ENCODE peak calls at places on chromosomes 6 and 20, in five cellular contexts. H is A549, N is fibroblast of pulmonary artery, R is AG04450, A is heart right ventricle. O is an unnamed sample.

GRCh38 chr20:43844778-43845614 is 69.7 kb upstream of the TOX2 start:
- DNase-seq in H (no peak), N (peak; percentile 96), R (peak; percentile 63), A (no peak), O (peak; percentile 64)

GRCh38 chr6:10341605-10342004 is 73.3 kb downstream of the TFAP2A start:
- DNase-seq in H (no peak), N (no peak), R (no peak), A (no peak), O (no peak)

GRCh38 chr6:2433686-2434085 is 188.3 kb upstream of the GMDS start:
- DNase-seq in H (no peak), N (no peak), R (no peak), A (no peak), O (no peak)

GRCh38 chr6:28985396-28986164 is 19.5 kb downstream of the ZNF311 start:
- DNase-seq in H (peak; percentile 84), N (peak; percentile 99), R (peak; percentile 96), A (peak; percentile 89), O (peak; percentile 99)

GRCh38 chr20:59269396-59270025 is 30.9 kb upstream of the EDN3 start:
- DNase-seq in H (no peak), N (no peak), R (no peak), A (no peak), O (no peak)

GRCh38 chr6:42599558-42599957 is 35.7 kb downstream of the UBR2 start:
- DNase-seq in H (no peak), N (no peak), R (no peak), A (no peak), O (no peak)

GRCh38 chr20:17014217-17014616 is 212.6 kb upstream of the PCSK2 start:
- DNase-seq in H (no peak), N (no peak), R (no peak), A (no peak), O (no peak)

GRCh38 chr6:163652328-163652727 is 237.8 kb downstream of the QKI start:
- DNase-seq in H (no peak), N (no peak), R (no peak), A (no peak), O (no peak)

GRCh38 chr6:3398755-3399671 is 57.8 kb downstream of the SLC22A23 start:
- DNase-seq in H (no peak), N (no peak), R (no peak), A (no peak), O (no peak)

GRCh38 chr6:50850223-50850751 is 31.6 kb downstream of the TFAP2B start:
- DNase-seq in H (no peak), N (no peak), R (no peak), A (no peak), O (no peak)

GRCh38 chr6:411402-412145 is 20.0 kb downstream of the IRF4 start:
- DNase-seq in H (no peak), N (no peak), R (no peak), A (no peak), O (no peak)

GRCh38 chr6:90938116-90938515 is 351.2 kb upstream of the MAP3K7 start:
- DNase-seq in H (no peak), N (no peak), R (no peak), A (no peak), O (no peak)

GRCh38 chr6:82362868-82363267 is 749 bp upstream of the TPBG start:
- DNase-seq in H (no peak), N (peak; percentile 70), R (peak; percentile 81), A (peak; percentile 10), O (peak; percentile 81)

GRCh38 chr6:3228046-3228671 is 706 bp upstream of the TUBB2B start:
- DNase-seq in H (no peak), N (no peak), R (no peak), A (no peak), O (no peak)

GRCh38 chr6:105560611-105561066 is 157.8 kb upstream of the PREP start:
- DNase-seq in H (no peak), N (peak; percentile 2), R (no peak), A (no peak), O (peak; percentile 58)

GRCh38 chr6:75368151-75368779 is 83.7 kb upstream of the TMEM30A start:
- DNase-seq in H (peak; percentile 55), N (peak; percentile 41), R (no peak), A (peak; percentile 52), O (peak; percentile 51)

GRCh38 chr6:118542184-118542952 is 5.7 kb upstream of the PLN start:
- DNase-seq in H (no peak), N (peak; percentile 52), R (no peak), A (no peak), O (peak; percentile 78)

GRCh38 chr6:68634503-68635411 is at the start of gene ADGRB3:
- DNase-seq in H (peak; percentile 9), N (peak; percentile 79), R (no peak), A (peak; percentile 86), O (peak; percentile 88)

GRCh38 chr20:10653593-10654288 is 20.1 kb downstream of the JAG1 start:
- DNase-seq in H (no peak), N (peak; percentile 83), R (peak; percentile 61), A (peak; percentile 62), O (peak; percentile 76)

GRCh38 chr6:136192917-136193316 is 57.2 kb downstream of the MTFR2 start:
- DNase-seq in H (no peak), N (no peak), R (peak; percentile 18), A (no peak), O (no peak)

GRCh38 chr6:3748208-3748701 is 3.3 kb downstream of the PXDC1 start:
- DNase-seq in H (peak; percentile 86), N (peak; percentile 78), R (no peak), A (peak; percentile 76), O (peak; percentile 79)

GRCh38 chr6:111564482-111564945 is 41.2 kb downstream of the TRAF3IP2 start:
- DNase-seq in H (no peak), N (peak; percentile 49), R (no peak), A (no peak), O (peak; percentile 51)

GRCh38 chr20:22333885-22334545 is 250.4 kb downstream of the FOXA2 start:
- DNase-seq in H (peak; percentile 96), N (peak; percentile 73), R (peak; percentile 6), A (peak; percentile 19), O (peak; percentile 74)

GRCh38 chr6:26470643-26471042 is 12.9 kb downstream of the BTN2A1 start:
- DNase-seq in H (no peak), N (no peak), R (no peak), A (no peak), O (no peak)

GRCh38 chr6:157063176-157063934 is 260.0 kb downstream of the TMEM242 start:
- DNase-seq in H (no peak), N (no peak), R (no peak), A (no peak), O (no peak)

GRCh38 chr20:61885759-61886715 is 179.6 kb downstream of the TAF4 start:
- DNase-seq in H (no peak), N (no peak), R (no peak), A (no peak), O (no peak)

GRCh38 chr6:93624408-93624807 is 205.0 kb upstream of the EPHA7 start:
- DNase-seq in H (no peak), N (peak; percentile 2), R (no peak), A (no peak), O (no peak)

GRCh38 chr6:148915889-148916288 is 169.1 kb downstream of the UST start:
- DNase-seq in H (no peak), N (no peak), R (no peak), A (no peak), O (no peak)

GRCh38 chr20:3768342-3769130 is 983 bp upstream of the ADISSP start:
- DNase-seq in H (peak; percentile 89), N (peak; percentile 73), R (no peak), A (peak; percentile 68), O (peak; percentile 79)

GRCh38 chr6:75329703-75330102 is 45.1 kb upstream of the TMEM30A start:
- DNase-seq in H (no peak), N (no peak), R (no peak), A (no peak), O (no peak)

GRCh38 chr20:18056174-18057105 is 1.3 kb downstream of the OVOL2 start:
- DNase-seq in H (no peak), N (peak; percentile 3), R (no peak), A (no peak), O (no peak)

GRCh38 chr6:166998256-166999144 is 697 bp upstream of the CEP43 start:
- DNase-seq in H (no peak), N (no peak), R (no peak), A (peak; percentile 13), O (no peak)

GRCh38 chr6:166996406-166996805 is 2.8 kb upstream of the CEP43 start:
- DNase-seq in H (no peak), N (peak; percentile 42), R (peak; percentile 34), A (no peak), O (peak; percentile 71)

GRCh38 chr6:166997348-166997747 is 1.8 kb upstream of the CEP43 start:
- DNase-seq in H (no peak), N (no peak), R (no peak), A (no peak), O (no peak)

GRCh38 chr6:166999145-166999844 is at the start of gene CEP43:
- DNase-seq in H (peak; percentile 66), N (peak; percentile 97), R (peak; percentile 87), A (peak; percentile 94), O (peak; percentile 95)

GRCh38 chr6:166997768-166998255 is 1.4 kb upstream of the CEP43 start:
- DNase-seq in H (peak; percentile 54), N (peak; percentile 75), R (peak; percentile 16), A (peak; percentile 39), O (peak; percentile 77)
- TF ChIP-seq CTCF in H (peak; percentile 27), N (peak; percentile 59), R (peak; percentile 64), A (peak; percentile 28), O (peak; percentile 71)

DNA sequence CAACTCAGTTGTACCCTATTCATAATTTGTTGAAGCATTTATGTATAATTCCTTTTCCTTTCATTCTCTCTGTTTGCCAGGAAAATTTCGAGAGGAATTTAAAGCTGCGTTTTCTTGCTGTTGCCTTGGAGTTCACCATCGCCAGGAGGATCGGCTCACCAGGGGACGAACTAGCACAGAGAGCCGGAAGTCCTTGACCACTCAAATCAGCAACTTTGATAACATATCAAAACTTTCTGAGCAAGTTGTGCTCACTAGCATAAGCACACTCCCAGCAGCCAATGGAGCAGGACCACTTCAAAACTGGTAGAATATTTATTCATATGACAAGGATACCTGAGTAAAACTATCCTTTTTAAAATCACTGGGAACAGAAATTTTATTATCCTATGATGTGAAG is 45.1 kb upstream of the GFRAL start:
- DNase-seq in H (no peak), N (no peak), R (no peak), A (no peak), O (no peak)
- H3K4me3 ChIP-seq in H (no peak overlapping the region), N (no peak overlapping the region), R (no peak overlapping the region), A (no peak overlapping the region), O (no peak overlapping the region)

GRCh38 chr20:20130399-20130798 is 78.1 kb downstream of the CFAP61 start:
- DNase-seq in H (no peak), N (peak; percentile 3), R (no peak), A (no peak), O (peak; percentile 17)
- TF ChIP-seq CTCF in H (peak; percentile 20), N (peak; percentile 6), R (no peak), A (no peak), O (no peak)

GRCh38 chr6:33621396-33622388 is 570 bp downstream of the ITPR3 start:
- DNase-seq in H (no peak), N (no peak), R (no peak), A (peak; percentile 47), O (peak; percentile 46)

GRCh38 chr6:33616913-33617312 is 4.2 kb upstream of the ITPR3 start:
- DNase-seq in H (no peak), N (peak; percentile 86), R (no peak), A (no peak), O (peak; percentile 44)

GRCh38 chr6:33620584-33621395 is at the start of gene ITPR3:
- DNase-seq in H (peak; percentile 72), N (peak; percentile 92), R (no peak), A (peak; percentile 26), O (peak; percentile 88)

GRCh38 chr6:33620158-33620583 is 951 bp upstream of the ITPR3 start:
- DNase-seq in H (no peak), N (no peak), R (no peak), A (peak; percentile 30), O (no peak)

GRCh38 chr6:33619166-33619565 is 2.0 kb upstream of the ITPR3 start:
- DNase-seq in H (no peak), N (no peak), R (no peak), A (no peak), O (no peak)
- H3K4me3 ChIP-seq in H (no peak overlapping the region), N (no peak overlapping the region), R (no peak overlapping the region), A (no peak overlapping the region), O (no peak overlapping the region)

O was measured in cardiac fibroblast.